ENCODE peak calls at places on chromosome 12, in four cellular contexts. S, H, F and X are unnamed samples.
A peak's percentile ranks its signal among the peaks of the same experiment; 100 is the strongest.

GRCh38 chr12:82300611-82301010 is 57.6 kb downstream of the CCDC59 start:
- DNase-seq in S (no peak), H (no peak), F (no peak), X (no peak)

GRCh38 chr12:114579389-114579788 is 104.6 kb downstream of the TBX3 start:
- DNase-seq in F (no peak), S (no peak), H (no peak), X (no peak)

GRCh38 chr12:60223242-60223641 is 627.4 kb downstream of the SLC16A7 start:
- DNase-seq in H (no peak), F (no peak), S (no peak), X (no peak)

GRCh38 chr12:93572712-93573551 is 457 bp downstream of the SOCS2 start:
- DNase-seq in H (no peak), F (peak; percentile 53), S (peak; percentile 25), X (no peak)

GRCh38 chr12:130916251-130916911 is 37.3 kb upstream of the ADGRD1 start:
- DNase-seq in H (peak; percentile 29), F (peak; percentile 53), S (peak; percentile 46), X (peak; percentile 23)

GRCh38 chr12:108638141-108638823 is 4.6 kb upstream of the SELPLG start:
- DNase-seq in H (no peak), S (no peak), F (peak; percentile 45), X (no peak)

GRCh38 chr12:119796292-119796691 is 80.8 kb downstream of the CIT start:
- DNase-seq in F (no peak), H (no peak), S (no peak), X (no peak)

GRCh38 chr12:19186722-19187661 is 57.5 kb downstream of the PLEKHA5 start:
- DNase-seq in F (no peak), S (peak; percentile 65), H (peak; percentile 32), X (peak; percentile 61)

GRCh38 chr12:67366530-67367196 is 97.5 kb downstream of the CAND1 start:
- DNase-seq in H (no peak), S (no peak), F (no peak), X (no peak)

GRCh38 chr12:116929885-116930284 is 19.1 kb downstream of the FBXW8 start:
- DNase-seq in S (no peak), H (no peak), F (no peak), X (no peak)

GRCh38 chr12:64585085-64585484 is 25.2 kb upstream of the RASSF3 start:
- DNase-seq in F (no peak), H (no peak), S (no peak), X (no peak)

GRCh38 chr12:2163172-2163927 is 110.6 kb downstream of the CACNA1C start:
- DNase-seq in F (peak; percentile 85), H (no peak), S (peak; percentile 98), X (peak; percentile 76)

GRCh38 chr12:132523576-132524331 is 33.8 kb downstream of the FBRSL1 start:
- DNase-seq in H (peak; percentile 55), S (peak; percentile 56), F (peak; percentile 71), X (peak; percentile 27)

GRCh38 chr12:96493101-96493500 is 3.7 kb downstream of the CFAP54 start:
- DNase-seq in H (no peak), S (no peak), F (no peak), X (no peak)

GRCh38 chr12:93824514-93825500 is 147.6 kb downstream of the CRADD start:
- DNase-seq in S (no peak), F (no peak), H (no peak), X (no peak)

GRCh38 chr12:7646178-7646475 is 19.6 kb downstream of the APOBEC1 start:
- DNase-seq in H (no peak), S (no peak), F (no peak), X (no peak)